ENCODE peak calls at places on chromosomes 5 and 9, in four cellular contexts. L is GM23338, Z is neuronal stem cell, J is mammary epithelial cell. X is an unnamed sample.

GRCh38 chr5:124651663-124652513 is 94.6 kb downstream of the ZNF608 start:
- DNase-seq in L (peak; percentile 87), Z (peak; percentile 78), J (peak; percentile 77), X (peak; percentile 95)

GRCh38 chr5:95375591-95375990 is 15.6 kb upstream of the FAM81B start:
- DNase-seq in L (no peak), Z (no peak), J (no peak), X (no peak)

GRCh38 chr9:137956039-137956438 is 78.5 kb downstream of the CACNA1B start:
- DNase-seq in L (no peak), Z (no peak), J (no peak), X (no peak)

GRCh38 chr5:76626738-76627137 is 3.5 kb upstream of the F2RL2 start:
- DNase-seq in L (no peak), Z (no peak), J (no peak), X (no peak)

GRCh38 chr5:74143724-74144330 is 496.7 kb downstream of the ENC1 start:
- DNase-seq in L (no peak), Z (no peak), J (no peak), X (no peak)

GRCh38 chr9:31608881-31609280 is 775.6 kb upstream of the ACO1 start:
- DNase-seq in L (no peak), Z (no peak), J (no peak), X (no peak)

GRCh38 chr9:132350861-132351315 is 3.9 kb downstream of the SETX start:
- DNase-seq in L (no peak), Z (no peak), J (no peak), X (no peak)

GRCh38 chr9:97064171-97064570 is 25.2 kb upstream of the CTSV start:
- DNase-seq in L (no peak), Z (no peak), J (no peak), X (no peak)

GRCh38 chr9:137242329-137243204 is 1.5 kb downstream of the TUBB4B start:
- DNase-seq in L (no peak), Z (no peak), J (no peak), X (no peak)

GRCh38 chr5:168420461-168420860 is 65.8 kb upstream of the RARS1 start:
- DNase-seq in L (no peak), Z (no peak), J (no peak), X (no peak)

GRCh38 chr5:16372493-16372892 is 93.1 kb downstream of the ZNF622 start:
- DNase-seq in L (no peak), Z (no peak), J (no peak), X (no peak)

GRCh38 chr9:131667576-131667975 is 72.3 kb downstream of the RAPGEF1 start:
- DNase-seq in L (no peak), Z (no peak), J (no peak), X (no peak)

GRCh38 chr9:2116073-2116472 is 100.9 kb downstream of the SMARCA2 start:
- DNase-seq in L (peak; percentile 84), Z (no peak), J (peak; percentile 18), X (peak; percentile 59)

GRCh38 chr9:136981588-136982231 is 1.1 kb upstream of the LCNL1 start:
- DNase-seq in L (no peak), Z (no peak), J (no peak), X (no peak)

GRCh38 chr5:126998201-126998631 is 32.1 kb downstream of the MARCHF3 start:
- DNase-seq in L (no peak), Z (no peak), J (no peak), X (no peak)

GRCh38 chr5:142872795-142873194 is 102.6 kb downstream of the ARHGAP26 start:
- DNase-seq in L (peak; percentile 38), Z (no peak), J (peak; percentile 98), X (no peak)

GRCh38 chr5:146254223-146254622 is 50.8 kb downstream of the RBM27 start:
- DNase-seq in L (no peak), Z (no peak), J (no peak), X (no peak)

GRCh38 chr9:2622361-2623045 is 916 bp downstream of the VLDLR start:
- DNase-seq in L (peak; percentile 52), Z (peak; percentile 29), J (peak; percentile 54), X (peak; percentile 53)

GRCh38 chr5:100827481-100827889 is 75.6 kb downstream of the ST8SIA4 start:
- DNase-seq in L (no peak), Z (no peak), J (peak; percentile 43), X (peak; percentile 92)

GRCh38 chr5:22514231-22514630 is 338.9 kb downstream of the CDH12 start:
- DNase-seq in L (no peak), Z (no peak), J (peak; percentile 40), X (no peak)

GRCh38 chr5:13865317-13865716 is 79.2 kb downstream of the DNAH5 start:
- DNase-seq in L (no peak), Z (no peak), J (no peak), X (no peak)

GRCh38 chr5:6637590-6637989 is 4.3 kb downstream of the SRD5A1 start:
- DNase-seq in L (no peak), Z (no peak), J (no peak), X (no peak)
- H2AFZ ChIP-seq in L (no peak overlapping the region), Z (no peak overlapping the region), J (no peak overlapping the region), X (no peak overlapping the region)

DNA sequence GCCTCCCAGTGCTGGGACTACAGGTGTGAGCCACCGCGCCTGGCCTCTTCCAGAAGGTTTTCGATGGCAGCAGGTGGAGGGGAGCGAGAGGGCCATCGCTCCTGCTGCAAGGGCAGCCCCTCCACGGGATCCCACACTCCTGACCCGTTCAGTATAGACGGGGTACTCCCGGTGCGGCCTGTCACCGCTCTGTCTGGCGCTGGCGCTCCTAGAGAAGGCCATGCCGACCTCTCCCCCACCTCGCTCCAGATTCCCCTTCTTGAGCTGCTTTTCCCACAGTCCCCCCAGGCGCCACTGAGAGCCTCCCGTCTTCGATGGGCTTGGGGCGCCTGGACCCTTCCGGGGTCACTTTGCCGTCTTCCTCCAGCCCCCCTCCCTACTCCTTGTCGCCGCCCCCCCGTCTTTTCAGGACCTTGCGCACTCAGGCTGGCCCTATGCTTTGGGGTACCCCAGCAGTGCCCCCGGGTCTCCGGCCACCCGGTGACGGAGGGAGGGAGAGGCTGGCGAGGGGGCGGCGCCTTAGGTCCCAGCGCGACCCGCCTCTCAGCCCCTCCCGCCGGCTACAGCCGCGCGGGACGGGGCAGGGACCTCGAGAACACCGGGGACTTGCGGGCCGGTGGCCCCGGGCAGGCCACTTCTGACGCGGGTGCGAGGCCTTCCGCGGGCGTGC is 4.2 kb upstream of the SQSTM1 start:
- DNase-seq in L (peak; percentile 74), Z (no peak), J (no peak), X (no peak)
- H2AFZ ChIP-seq in L (peak overlapping the region; percentile 23), Z (no peak overlapping the region), J (no peak overlapping the region), X (no peak overlapping the region)

DNA sequence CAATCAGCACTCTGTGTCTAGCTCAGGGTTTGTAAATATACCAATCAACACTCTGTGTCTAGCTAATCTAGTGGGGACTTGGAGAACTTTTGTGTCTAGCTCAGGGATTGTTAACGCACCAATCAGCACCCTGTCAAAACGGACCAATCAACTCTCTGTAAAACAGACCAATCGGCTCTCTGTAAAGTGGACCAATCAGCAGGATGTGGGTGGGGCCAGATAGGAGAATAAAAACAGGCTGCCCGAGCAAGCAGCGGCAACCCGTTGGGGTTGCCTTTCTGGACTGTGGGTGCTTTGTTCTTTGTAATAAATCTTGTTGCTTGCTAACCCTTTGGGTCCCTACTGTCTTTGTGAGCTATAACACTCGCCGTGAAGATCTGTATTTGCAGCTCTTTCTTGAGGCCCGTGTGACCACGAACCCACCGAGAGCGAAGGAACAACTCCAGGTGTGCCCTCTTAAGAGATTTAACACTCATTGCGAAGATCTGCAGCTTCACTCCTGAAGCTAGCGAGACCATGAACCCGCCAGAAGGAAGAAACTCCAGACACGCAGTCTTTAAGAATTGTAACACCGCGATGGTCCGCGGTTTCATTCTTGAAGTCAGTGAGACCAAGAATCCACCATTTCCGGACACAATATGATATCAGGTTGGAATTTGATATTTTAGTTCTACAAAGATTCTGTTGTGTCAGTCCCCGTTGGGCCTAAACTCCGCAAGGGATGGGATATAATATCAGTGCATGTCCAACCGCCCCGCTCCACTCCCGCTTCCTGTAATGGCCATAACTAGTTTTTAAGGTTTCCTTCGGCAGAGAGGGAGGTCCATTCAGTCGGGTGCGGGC is 738 bp upstream of the TRMT10B start:
- DNase-seq in L (no peak), Z (no peak), J (no peak), X (peak; percentile 50)
- H2AFZ ChIP-seq in L (peak overlapping the region; percentile 100), Z (peak overlapping the region; percentile 96), J (peak overlapping the region; percentile 94), X (peak overlapping the region; percentile 97)

GRCh38 chr9:129335456-129336129 is 157.5 kb upstream of the IER5L start:
- DNase-seq in L (peak; percentile 35), Z (no peak), J (peak; percentile 14), X (no peak)
- H2AFZ ChIP-seq in L (no peak overlapping the region), Z (no peak overlapping the region), J (no peak overlapping the region), X (no peak overlapping the region)

GRCh38 chr5:129112295-129112694 is 17.7 kb downstream of the ISOC1 start:
- DNase-seq in L (no peak), Z (no peak), J (no peak), X (no peak)
- H2AFZ ChIP-seq in L (no peak overlapping the region), Z (no peak overlapping the region), J (no peak overlapping the region), X (no peak overlapping the region)

GRCh38 chr9:126112135-126112720 is 214.4 kb upstream of the MVB12B start:
- DNase-seq in L (no peak), Z (no peak), J (no peak), X (no peak)
- H2AFZ ChIP-seq in L (no peak overlapping the region), Z (no peak overlapping the region), J (no peak overlapping the region), X (no peak overlapping the region)

GRCh38 chr5:32711693-32712462 is 757 bp downstream of the NPR3 start:
- DNase-seq in L (peak; percentile 52), Z (peak; percentile 32), J (peak; percentile 32), X (no peak)

GRCh38 chr5:32712463-32713395 is 1.6 kb downstream of the NPR3 start:
- DNase-seq in L (peak; percentile 59), Z (peak; percentile 8), J (no peak), X (no peak)

GRCh38 chr5:32710859-32711692 is at the start of gene NPR3:
- DNase-seq in L (peak; percentile 27), Z (no peak), J (no peak), X (no peak)

GRCh38 chr5:32714836-32715235 is 3.7 kb downstream of the NPR3 start:
- DNase-seq in L (no peak), Z (no peak), J (no peak), X (no peak)

GRCh38 chr5:32713396-32714381 is 2.6 kb downstream of the NPR3 start:
- DNase-seq in L (peak; percentile 90), Z (peak; percentile 30), J (peak; percentile 5), X (no peak)
- H2AFZ ChIP-seq in L (peak overlapping the region; percentile 93), Z (peak overlapping the region; percentile 40), J (peak overlapping the region; percentile 58), X (no peak overlapping the region)

DNA sequence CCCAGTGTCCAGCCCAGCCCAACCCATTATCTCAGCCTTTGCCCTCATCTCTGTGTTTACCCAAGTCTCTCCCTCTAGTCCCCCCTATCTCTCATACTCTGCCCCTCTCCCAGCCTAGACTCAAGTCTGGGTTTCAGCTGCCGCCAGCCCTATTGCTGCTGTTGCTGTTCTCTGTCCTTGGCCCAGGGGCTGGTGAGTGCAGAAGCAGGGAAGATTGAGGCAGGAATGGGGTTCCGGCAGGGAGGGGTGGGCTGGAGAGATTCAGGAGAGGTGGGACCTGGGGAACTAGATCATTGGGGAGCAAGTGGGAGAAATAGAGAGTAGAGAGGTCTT is 702 bp downstream of the TMEM8B start:
- DNase-seq in L (no peak), Z (no peak), J (no peak), X (no peak)
- H2AFZ ChIP-seq in L (peak overlapping the region; percentile 100), Z (peak overlapping the region; percentile 84), J (peak overlapping the region; percentile 100), X (no peak overlapping the region)

X was measured in Karpas-422.